ENCODE peak calls at places on chromosomes 3 and 15, in six cellular contexts. L is NT2/D1, I is IMR-90, H is K562, M is kidney, U is mesenchymal stem cell. O is an unnamed sample. For H3K9me3, the result is how much of the 10 kb centered on the place peaks cover.

GRCh38 chr3:183533410-183534132 is 21.9 kb downstream of the KLHL6 start:
- DNase-seq in L (no peak), I (no peak), H (peak), M (no peak), U (peak), O (peak)

GRCh38 chr3:72241525-72241924 is 456.6 kb upstream of the PROK2 start:
- DNase-seq in L (no peak), I (no peak), H (no peak), M (no peak), U (no peak), O (no peak)

GRCh38 chr3:65402597-65402996 is 636.1 kb downstream of the MAGI1 start:
- DNase-seq in L (no peak), I (peak), H (no peak), M (no peak), U (peak), O (peak)

GRCh38 chr3:142652826-142653292 is 56.7 kb downstream of the PLS1 start:
- DNase-seq in L (no peak), I (no peak), H (peak), M (no peak), U (no peak), O (no peak)

GRCh38 chr3:10292505-10293419 is at the start of gene GHRL:
- DNase-seq in L (no peak), I (no peak), H (peak), M (no peak), U (peak), O (no peak)

GRCh38 chr3:172161959-172162358 is 122.6 kb downstream of the FNDC3B start:
- DNase-seq in L (no peak), I (no peak), H (no peak), M (no peak), U (no peak), O (no peak)

GRCh38 chr3:50136714-50137405 is 18.3 kb upstream of the SEMA3F start:
- DNase-seq in L (no peak), I (no peak), H (no peak), M (no peak), U (no peak), O (no peak)

GRCh38 chr3:128170866-128171516 is 17.7 kb downstream of the EEFSEC start:
- DNase-seq in L (peak), I (peak), H (peak), M (peak), U (peak), O (peak)

GRCh38 chr15:72198410-72199270 is 1.1 kb upstream of the GRAMD2A start:
- DNase-seq in L (no peak), I (no peak), H (no peak), M (no peak), U (no peak), O (peak)

GRCh38 chr3:35562141-35562540 is 77.2 kb upstream of the ARPP21 start:
- DNase-seq in L (no peak), I (no peak), H (no peak), M (no peak), U (no peak), O (no peak)

GRCh38 chr3:29283297-29283681 is 2.4 kb downstream of the RBMS3 start:
- DNase-seq in L (no peak), I (peak), H (no peak), M (no peak), U (peak), O (no peak)
- H3K4me3 ChIP-seq in L (no peak), I (peak), H (no peak), M (peak), U (peak), O (peak)

DNA sequence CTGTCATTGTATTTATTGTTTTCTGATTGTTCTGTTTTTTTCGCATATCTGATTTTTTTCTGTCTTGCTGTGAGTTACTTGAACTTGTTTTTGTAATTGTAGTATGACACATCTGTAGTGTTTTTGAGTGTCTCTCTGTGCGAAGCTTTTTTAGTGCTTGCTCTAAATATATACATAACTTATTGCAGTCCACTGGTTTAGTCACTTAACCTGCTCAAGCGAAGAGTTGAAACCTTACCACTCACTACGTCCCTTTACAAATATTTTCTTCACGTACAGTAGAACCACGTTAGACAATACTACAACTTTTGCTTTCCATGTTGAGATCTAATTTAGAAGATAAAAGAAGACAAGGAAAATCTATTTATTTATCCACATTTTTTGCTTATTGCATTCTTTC is 713.0 kb upstream of the GRM7 start:
- DNase-seq in L (no peak), I (no peak), H (no peak), M (no peak), U (no peak), O (no peak)
- H3K9me3 ChIP-seq in L (under half), I (under half), H (under half), M (under half), U (under half), O (under half)

GRCh38 chr3:160455846-160456245 is 6.3 kb upstream of the TRIM59 start:
- DNase-seq in L (no peak), I (no peak), H (no peak), M (no peak), U (no peak), O (no peak)
- H3K9ac ChIP-seq in L (no peak), I (no peak), H (no peak), M (no peak), U (no peak), O (no peak)

DNA sequence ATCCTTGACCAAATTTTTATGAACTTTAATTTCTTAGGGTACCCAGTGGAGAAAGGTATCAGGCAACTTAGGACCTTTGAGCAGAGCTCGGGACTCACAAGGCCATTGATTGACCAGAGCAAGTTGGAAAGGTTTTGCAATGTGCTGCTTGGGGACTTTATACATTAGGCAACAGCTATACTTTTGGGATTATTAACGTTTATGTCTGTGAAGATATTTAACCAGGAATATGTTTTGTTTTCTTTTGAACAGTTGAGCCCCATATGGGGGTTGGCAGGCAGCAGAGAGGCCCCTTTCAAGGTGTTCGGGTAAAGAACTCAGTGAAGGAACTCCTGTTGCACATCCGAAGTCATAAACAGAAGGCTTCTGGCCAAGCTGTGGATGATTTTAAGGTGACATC is 2.5 kb downstream of the NFKBIZ start:
- DNase-seq in L (no peak), I (no peak), H (no peak), M (no peak), U (peak), O (no peak)
- H3K4me3 ChIP-seq in L (no peak), I (peak), H (no peak), M (peak), U (peak), O (peak)

O was measured in endodermal cell.